ENCODE peak calls at places on chromosomes 16 and 17, in six cellular contexts. F is T-helper 17 cell; N is body of pancreas; Z is kidney epithelial cell; L is stimulated activated CD4-positive, alpha-beta T cell treated with anti-CD3 and anti-CD28 coated beads, TNF-alpha, amount 100 ng/mL, for 24 hours; I is SJCRH30. P is an unnamed sample.

GRCh38 chr17:32286518-32286900 is 20.9 kb downstream of the RHBDL3 start:
- DNase-seq in L (no peak), N (no peak), I (no peak), F (no peak), Z (no peak), P (no peak)

GRCh38 chr17:58679263-58680037 is 12.4 kb downstream of the TEX14 start:
- DNase-seq in L (no peak), Z (no peak), F (no peak), N (no peak), I (peak; percentile 91), P (no peak)

GRCh38 chr17:58614854-58615409 is 76.9 kb downstream of the TEX14 start:
- DNase-seq in Z (no peak), I (no peak), F (no peak), L (no peak), N (no peak), P (no peak)

GRCh38 chr17:28372203-28372944 is 880 bp downstream of the SARM1 start:
- DNase-seq in Z (no peak), N (peak; percentile 29), F (no peak), I (peak; percentile 60), L (no peak), P (peak; percentile 22)

GRCh38 chr17:29582767-29583166 is 6.7 kb downstream of the GIT1 start:
- DNase-seq in N (no peak), L (no peak), Z (no peak), I (no peak), F (no peak), P (no peak)

GRCh38 chr17:21243516-21244303 is 9.5 kb downstream of the NATD1 start:
- DNase-seq in L (no peak), I (no peak), F (no peak), N (no peak), Z (no peak), P (no peak)

GRCh38 chr17:8120520-8121443 is 2.5 kb upstream of the ALOXE3 start:
- DNase-seq in N (peak; percentile 75), F (no peak), Z (no peak), I (peak; percentile 76), L (no peak), P (peak; percentile 53)

GRCh38 chr16:68130520-68130919 is 45.4 kb downstream of the NFATC3 start:
- DNase-seq in Z (no peak), I (no peak), F (no peak), L (no peak), N (no peak), P (no peak)

GRCh38 chr17:48541574-48542113 is 3.3 kb downstream of the HOXB2 start:
- DNase-seq in L (no peak), I (peak; percentile 69), F (peak; percentile 32), Z (no peak), N (no peak), P (peak; percentile 44)

GRCh38 chr17:8326591-8327583 is 12.8 kb upstream of the ODF4 start:
- DNase-seq in L (no peak), Z (no peak), I (no peak), F (no peak), N (peak; percentile 46), P (peak; percentile 24)

GRCh38 chr17:41893384-41893783 is 25.4 kb downstream of the ACLY start:
- DNase-seq in F (no peak), N (no peak), Z (no peak), L (no peak), I (no peak), P (no peak)

GRCh38 chr16:19842758-19843157 is 41.9 kb downstream of the GPRC5B start:
- DNase-seq in N (no peak), L (no peak), F (no peak), Z (no peak), I (no peak), P (no peak)

GRCh38 chr16:4529085-4530060 is 9.2 kb downstream of the CDIP1 start:
- DNase-seq in F (no peak), L (no peak), N (peak; percentile 73), I (peak; percentile 81), Z (no peak), P (no peak)

GRCh38 chr17:53135969-53136368 is 686.8 kb upstream of the KIF2B start:
- DNase-seq in L (no peak), Z (no peak), I (no peak), N (no peak), F (no peak), P (no peak)

GRCh38 chr17:75774471-75774987 is 9.5 kb upstream of the GALK1 start:
- DNase-seq in Z (no peak), L (no peak), F (no peak), N (peak; percentile 44), I (no peak), P (no peak)

GRCh38 chr16:69276143-69277115 is 34.7 kb upstream of the VPS4A start:
- DNase-seq in F (no peak), L (no peak), Z (no peak), I (no peak), N (peak; percentile 37), P (no peak)

GRCh38 chr17:39661744-39662541 is 3.2 kb upstream of the TCAP start:
- DNase-seq in I (no peak), F (no peak), N (no peak), Z (no peak), L (no peak), P (no peak)

GRCh38 chr17:13740692-13741091 is 139.0 kb upstream of the HS3ST3A1 start:
- DNase-seq in F (no peak), I (no peak), Z (no peak), N (no peak), L (no peak), P (no peak)

GRCh38 chr16:10180771-10181163 is 1.5 kb downstream of the GRIN2A start:
- DNase-seq in Z (no peak), I (no peak), N (peak; percentile 57), L (no peak), F (no peak), P (peak; percentile 41)

GRCh38 chr16:48524348-48525200 is 85.4 kb downstream of the N4BP1 start:
- DNase-seq in Z (no peak), N (no peak), I (no peak), F (no peak), L (no peak), P (no peak)

GRCh38 chr16:73572135-73572534 is 524.2 kb upstream of the ZFHX3 start:
- DNase-seq in L (no peak), N (peak; percentile 54), F (no peak), I (peak; percentile 37), Z (no peak), P (no peak)

GRCh38 chr16:20348365-20349185 is 3.9 kb downstream of the UMOD start:
- DNase-seq in L (no peak), F (no peak), I (peak; percentile 41), N (peak; percentile 80), Z (no peak), P (no peak)

P was measured in activated B cell treated with CpG ODN at 0.5 μM for 24 hours.